ENCODE peak calls at places on chromosome 4, in ten cellular contexts. One of them, this sample, is unnamed.

GRCh38 chr4:141350122-141350904 is 129.6 kb downstream of the ZNF330 start:
- DNase-seq in esophagus squamous epithelium: no peak
- DNase-seq in endothelial cell: no peak
- DNase-seq in nephron progenitor cell: no peak
- DNase-seq in OCI-LY7: no peak
- DNase-seq in GM12865: no peak
- DNase-seq in esophagus muscularis mucosa: no peak
- DNase-seq in upper lobe of right lung: peak
- DNase-seq in progenitor cell of endocrine pancreas: no peak
- DNase-seq in glutamatergic neuron: no peak
- DNase-seq in this sample: peak

GRCh38 chr4:26076896-26077295 is 162.9 kb downstream of the SMIM20 start:
- DNase-seq in esophagus squamous epithelium: no peak
- DNase-seq in glutamatergic neuron: no peak
- DNase-seq in progenitor cell of endocrine pancreas: no peak
- DNase-seq in OCI-LY7: no peak
- DNase-seq in nephron progenitor cell: no peak
- DNase-seq in esophagus muscularis mucosa: no peak
- DNase-seq in endothelial cell: no peak
- DNase-seq in upper lobe of right lung: no peak
- DNase-seq in GM12865: no peak
- DNase-seq in this sample: no peak

GRCh38 chr4:127446309-127446708 is 186.4 kb upstream of the INTU start:
- DNase-seq in esophagus squamous epithelium: no peak
- DNase-seq in OCI-LY7: no peak
- DNase-seq in endothelial cell: no peak
- DNase-seq in GM12865: no peak
- DNase-seq in esophagus muscularis mucosa: no peak
- DNase-seq in glutamatergic neuron: no peak
- DNase-seq in upper lobe of right lung: no peak
- DNase-seq in nephron progenitor cell: no peak
- DNase-seq in progenitor cell of endocrine pancreas: no peak
- DNase-seq in this sample: no peak

GRCh38 chr4:85637778-85638177 is 162.8 kb downstream of the ARHGAP24 start:
- DNase-seq in endothelial cell: no peak
- DNase-seq in glutamatergic neuron: no peak
- DNase-seq in progenitor cell of endocrine pancreas: no peak
- DNase-seq in esophagus muscularis mucosa: no peak
- DNase-seq in upper lobe of right lung: no peak
- DNase-seq in nephron progenitor cell: no peak
- DNase-seq in GM12865: no peak
- DNase-seq in OCI-LY7: no peak
- DNase-seq in esophagus squamous epithelium: no peak
- DNase-seq in this sample: no peak

GRCh38 chr4:135277980-135278315 is 1076.4 kb upstream of the PABPC4L start:
- DNase-seq in endothelial cell: no peak
- DNase-seq in GM12865: no peak
- DNase-seq in esophagus squamous epithelium: no peak
- DNase-seq in esophagus muscularis mucosa: no peak
- DNase-seq in progenitor cell of endocrine pancreas: no peak
- DNase-seq in glutamatergic neuron: no peak
- DNase-seq in nephron progenitor cell: no peak
- DNase-seq in upper lobe of right lung: no peak
- DNase-seq in OCI-LY7: no peak
- DNase-seq in this sample: no peak

GRCh38 chr4:123547167-123547817 is 150.7 kb downstream of the SPRY1 start:
- DNase-seq in nephron progenitor cell: peak
- DNase-seq in upper lobe of right lung: peak
- DNase-seq in glutamatergic neuron: peak
- DNase-seq in progenitor cell of endocrine pancreas: peak
- DNase-seq in OCI-LY7: no peak
- DNase-seq in esophagus squamous epithelium: no peak
- DNase-seq in esophagus muscularis mucosa: no peak
- DNase-seq in endothelial cell: peak
- DNase-seq in GM12865: no peak
- DNase-seq in this sample: no peak

GRCh38 chr4:98474408-98474844 is 184.0 kb downstream of the TSPAN5 start:
- DNase-seq in glutamatergic neuron: no peak
- DNase-seq in upper lobe of right lung: no peak
- DNase-seq in endothelial cell: no peak
- DNase-seq in progenitor cell of endocrine pancreas: no peak
- DNase-seq in OCI-LY7: no peak
- DNase-seq in esophagus squamous epithelium: no peak
- DNase-seq in GM12865: no peak
- DNase-seq in nephron progenitor cell: no peak
- DNase-seq in esophagus muscularis mucosa: no peak
- DNase-seq in this sample: peak

GRCh38 chr4:128228778-128229457 is 58.7 kb downstream of the PGRMC2 start:
- DNase-seq in nephron progenitor cell: no peak
- DNase-seq in GM12865: no peak
- DNase-seq in esophagus muscularis mucosa: no peak
- DNase-seq in esophagus squamous epithelium: no peak
- DNase-seq in endothelial cell: no peak
- DNase-seq in progenitor cell of endocrine pancreas: no peak
- DNase-seq in upper lobe of right lung: no peak
- DNase-seq in OCI-LY7: no peak
- DNase-seq in glutamatergic neuron: no peak
- DNase-seq in this sample: no peak

GRCh38 chr4:73828945-73829344 is 7.5 kb upstream of the CXCL6 start:
- DNase-seq in esophagus squamous epithelium: no peak
- DNase-seq in esophagus muscularis mucosa: no peak
- DNase-seq in endothelial cell: no peak
- DNase-seq in glutamatergic neuron: no peak
- DNase-seq in progenitor cell of endocrine pancreas: no peak
- DNase-seq in nephron progenitor cell: no peak
- DNase-seq in OCI-LY7: no peak
- DNase-seq in upper lobe of right lung: no peak
- DNase-seq in GM12865: no peak
- DNase-seq in this sample: no peak

GRCh38 chr4:87321888-87322287 is 794 bp downstream of the HSD17B13 start:
- DNase-seq in glutamatergic neuron: no peak
- DNase-seq in OCI-LY7: no peak
- DNase-seq in GM12865: no peak
- DNase-seq in progenitor cell of endocrine pancreas: no peak
- DNase-seq in nephron progenitor cell: no peak
- DNase-seq in upper lobe of right lung: no peak
- DNase-seq in esophagus muscularis mucosa: no peak
- DNase-seq in endothelial cell: no peak
- DNase-seq in esophagus squamous epithelium: no peak
- DNase-seq in this sample: no peak

GRCh38 chr4:123600921-123601904 is 204.6 kb downstream of the SPRY1 start:
- DNase-seq in esophagus muscularis mucosa: no peak
- DNase-seq in OCI-LY7: no peak
- DNase-seq in esophagus squamous epithelium: no peak
- DNase-seq in GM12865: no peak
- DNase-seq in glutamatergic neuron: no peak
- DNase-seq in progenitor cell of endocrine pancreas: no peak
- DNase-seq in upper lobe of right lung: no peak
- DNase-seq in nephron progenitor cell: no peak
- DNase-seq in endothelial cell: no peak
- DNase-seq in this sample: no peak

GRCh38 chr4:38980903-38981676 is 51.1 kb downstream of the TMEM156 start:
- DNase-seq in endothelial cell: no peak
- DNase-seq in esophagus squamous epithelium: no peak
- DNase-seq in esophagus muscularis mucosa: no peak
- DNase-seq in progenitor cell of endocrine pancreas: no peak
- DNase-seq in glutamatergic neuron: no peak
- DNase-seq in upper lobe of right lung: no peak
- DNase-seq in OCI-LY7: no peak
- DNase-seq in nephron progenitor cell: no peak
- DNase-seq in GM12865: peak
- DNase-seq in this sample: peak

GRCh38 chr4:26093561-26093960 is 179.5 kb downstream of the SMIM20 start:
- DNase-seq in esophagus muscularis mucosa: no peak
- DNase-seq in OCI-LY7: no peak
- DNase-seq in esophagus squamous epithelium: no peak
- DNase-seq in endothelial cell: no peak
- DNase-seq in GM12865: no peak
- DNase-seq in nephron progenitor cell: no peak
- DNase-seq in upper lobe of right lung: no peak
- DNase-seq in glutamatergic neuron: no peak
- DNase-seq in progenitor cell of endocrine pancreas: no peak
- DNase-seq in this sample: no peak

GRCh38 chr4:56220261-56220660 is 167.0 kb downstream of the AASDH start:
- DNase-seq in nephron progenitor cell: no peak
- DNase-seq in glutamatergic neuron: no peak
- DNase-seq in progenitor cell of endocrine pancreas: no peak
- DNase-seq in upper lobe of right lung: no peak
- DNase-seq in endothelial cell: no peak
- DNase-seq in OCI-LY7: no peak
- DNase-seq in esophagus muscularis mucosa: no peak
- DNase-seq in esophagus squamous epithelium: no peak
- DNase-seq in GM12865: no peak
- DNase-seq in this sample: no peak

GRCh38 chr4:114535725-114536124 is 62.9 kb upstream of the UGT8 start:
- DNase-seq in OCI-LY7: no peak
- DNase-seq in nephron progenitor cell: no peak
- DNase-seq in progenitor cell of endocrine pancreas: no peak
- DNase-seq in GM12865: no peak
- DNase-seq in glutamatergic neuron: no peak
- DNase-seq in esophagus muscularis mucosa: no peak
- DNase-seq in endothelial cell: no peak
- DNase-seq in upper lobe of right lung: no peak
- DNase-seq in esophagus squamous epithelium: no peak
- DNase-seq in this sample: no peak

DNA sequence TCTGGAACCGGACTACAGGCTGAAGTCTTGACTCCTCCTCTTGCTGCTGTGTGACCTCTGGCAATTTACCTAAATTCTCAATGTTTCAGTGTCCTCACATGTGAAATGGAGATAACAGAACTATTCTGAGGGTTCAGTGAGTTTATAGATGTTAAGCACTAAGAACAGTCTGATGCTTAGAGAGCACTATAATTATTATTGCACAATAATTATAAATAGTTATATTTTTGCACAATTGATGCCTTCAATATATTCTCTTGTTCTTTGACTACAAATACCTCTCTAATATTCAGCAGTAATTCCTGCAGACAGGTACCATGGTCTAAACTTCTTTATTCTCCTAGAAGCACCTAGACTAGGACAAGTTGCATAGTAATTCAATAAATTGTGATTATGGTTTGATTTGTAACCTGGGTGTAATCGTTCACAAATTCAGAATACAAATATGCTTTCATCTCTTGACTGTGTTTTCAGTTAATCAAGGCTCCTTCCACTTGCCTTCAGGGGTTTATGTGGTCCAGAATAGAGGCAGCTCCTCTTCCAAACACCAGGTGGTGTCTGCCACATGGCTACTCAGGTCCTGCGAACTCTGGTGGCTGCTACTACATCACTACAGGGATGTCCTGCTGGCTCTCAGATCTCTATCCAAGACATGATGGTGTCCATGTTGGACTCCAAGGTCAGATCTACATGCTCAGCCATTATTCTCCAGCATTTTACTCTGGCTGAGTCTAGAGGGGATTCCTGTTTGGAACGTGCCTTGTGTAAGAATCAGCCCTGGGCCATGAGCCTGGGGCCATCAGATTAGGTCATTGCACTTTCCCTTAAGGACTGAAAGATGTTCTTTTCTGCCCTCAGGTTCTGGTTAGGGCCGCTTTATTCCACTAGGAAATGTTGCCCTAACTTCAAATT is 103.4 kb downstream of the QRFPR start:
- DNase-seq in progenitor cell of endocrine pancreas: no peak
- DNase-seq in endothelial cell: peak
- DNase-seq in nephron progenitor cell: peak
- DNase-seq in esophagus squamous epithelium: no peak
- DNase-seq in OCI-LY7: peak
- DNase-seq in esophagus muscularis mucosa: no peak
- DNase-seq in GM12865: peak
- DNase-seq in upper lobe of right lung: no peak
- DNase-seq in glutamatergic neuron: no peak
- DNase-seq in this sample: no peak
- TF ChIP-seq CTCF in progenitor cell of endocrine pancreas: peak
- TF ChIP-seq CTCF in endothelial cell: peak
- TF ChIP-seq CTCF in nephron progenitor cell: peak
- TF ChIP-seq CTCF in esophagus squamous epithelium: no peak
- TF ChIP-seq CTCF in OCI-LY7: peak
- TF ChIP-seq CTCF in esophagus muscularis mucosa: no peak
- TF ChIP-seq CTCF in GM12865: peak
- TF ChIP-seq CTCF in upper lobe of right lung: no peak
- TF ChIP-seq CTCF in glutamatergic neuron: peak
- TF ChIP-seq CTCF in this sample: peak

GRCh38 chr4:142434519-142435224 is 411.4 kb downstream of the INPP4B start:
- DNase-seq in progenitor cell of endocrine pancreas: no peak
- DNase-seq in glutamatergic neuron: no peak
- DNase-seq in esophagus squamous epithelium: no peak
- DNase-seq in GM12865: no peak
- DNase-seq in upper lobe of right lung: no peak
- DNase-seq in nephron progenitor cell: no peak
- DNase-seq in esophagus muscularis mucosa: no peak
- DNase-seq in endothelial cell: no peak
- DNase-seq in OCI-LY7: no peak
- DNase-seq in this sample: no peak
- TF ChIP-seq CTCF in progenitor cell of endocrine pancreas: no peak
- TF ChIP-seq CTCF in glutamatergic neuron: no peak
- TF ChIP-seq CTCF in esophagus squamous epithelium: no peak
- TF ChIP-seq CTCF in GM12865: no peak
- TF ChIP-seq CTCF in upper lobe of right lung: no peak
- TF ChIP-seq CTCF in nephron progenitor cell: no peak
- TF ChIP-seq CTCF in esophagus muscularis mucosa: no peak
- TF ChIP-seq CTCF in endothelial cell: no peak
- TF ChIP-seq CTCF in OCI-LY7: no peak
- TF ChIP-seq CTCF in this sample: no peak

GRCh38 chr4:185817403-185817818 is 5.4 kb upstream of the SORBS2 start:
- DNase-seq in esophagus muscularis mucosa: peak
- DNase-seq in OCI-LY7: no peak
- DNase-seq in progenitor cell of endocrine pancreas: peak
- DNase-seq in glutamatergic neuron: no peak
- DNase-seq in GM12865: no peak
- DNase-seq in nephron progenitor cell: no peak
- DNase-seq in upper lobe of right lung: peak
- DNase-seq in esophagus squamous epithelium: no peak
- DNase-seq in endothelial cell: no peak
- DNase-seq in this sample: no peak
- TF ChIP-seq CTCF in esophagus muscularis mucosa: no peak
- TF ChIP-seq CTCF in OCI-LY7: no peak
- TF ChIP-seq CTCF in progenitor cell of endocrine pancreas: no peak
- TF ChIP-seq CTCF in glutamatergic neuron: no peak
- TF ChIP-seq CTCF in GM12865: no peak
- TF ChIP-seq CTCF in nephron progenitor cell: no peak
- TF ChIP-seq CTCF in upper lobe of right lung: no peak
- TF ChIP-seq CTCF in esophagus squamous epithelium: no peak
- TF ChIP-seq CTCF in endothelial cell: no peak
- TF ChIP-seq CTCF in this sample: no peak

DNA sequence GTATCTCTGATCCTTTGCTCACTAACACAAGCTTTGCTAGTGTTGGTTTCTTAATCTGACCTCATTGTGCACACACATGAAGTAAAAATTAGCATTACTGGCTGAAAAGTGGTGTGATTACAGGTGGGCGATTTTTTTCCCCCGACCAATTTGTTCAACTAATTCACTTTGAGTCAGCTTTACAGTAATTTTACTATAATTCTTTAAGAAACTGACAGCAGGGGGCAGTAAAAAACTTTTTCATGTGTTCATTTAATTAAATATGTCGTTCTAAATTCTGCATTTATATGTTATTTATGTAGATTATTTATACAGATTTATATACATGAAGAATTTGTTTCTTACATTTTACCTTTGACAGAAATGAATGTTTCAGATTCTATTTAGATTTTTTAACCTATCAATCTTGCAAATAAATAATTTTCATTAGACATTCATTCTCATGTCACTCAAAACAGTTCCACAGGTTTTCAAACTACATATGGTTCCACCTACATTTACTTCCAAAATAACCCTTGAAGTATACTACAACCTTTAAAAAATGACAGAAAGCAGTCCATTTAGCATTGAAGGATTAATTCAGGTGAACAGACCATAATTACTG is 17.5 kb downstream of the PALLD start:
- DNase-seq in GM12865: peak
- DNase-seq in esophagus squamous epithelium: no peak
- DNase-seq in endothelial cell: no peak
- DNase-seq in nephron progenitor cell: no peak
- DNase-seq in esophagus muscularis mucosa: no peak
- DNase-seq in progenitor cell of endocrine pancreas: no peak
- DNase-seq in upper lobe of right lung: no peak
- DNase-seq in OCI-LY7: peak
- DNase-seq in glutamatergic neuron: no peak
- DNase-seq in this sample: no peak
- TF ChIP-seq CTCF in GM12865: no peak
- TF ChIP-seq CTCF in esophagus squamous epithelium: peak
- TF ChIP-seq CTCF in endothelial cell: peak
- TF ChIP-seq CTCF in nephron progenitor cell: peak
- TF ChIP-seq CTCF in esophagus muscularis mucosa: peak
- TF ChIP-seq CTCF in progenitor cell of endocrine pancreas: peak
- TF ChIP-seq CTCF in upper lobe of right lung: peak
- TF ChIP-seq CTCF in OCI-LY7: peak
- TF ChIP-seq CTCF in glutamatergic neuron: peak
- TF ChIP-seq CTCF in this sample: peak